ENCODE peak calls at places on chromosomes 4 and X, in six cellular contexts. M, E, S, X, O and H are unnamed samples.

GRCh38 chr4:188262464-188262863 is 123.2 kb downstream of the TRIML1 start:
- DNase-seq in E (peak; percentile 86), M (no peak), S (no peak), X (peak; percentile 62), O (peak; percentile 32), H (no peak)

GRCh38 chr4:28369504-28369903 is 1508.9 kb downstream of the STIM2 start:
- DNase-seq in M (no peak), X (no peak), S (no peak), O (no peak), E (peak; percentile 71), H (no peak)

GRCh38 chrX:37926700-37927099 is 79.3 kb upstream of the DYNLT3 start:
- DNase-seq in E (peak; percentile 41), X (no peak), M (no peak), O (peak; percentile 40), S (no peak), H (peak; percentile 32)

GRCh38 chr4:74100531-74100930 is 1.5 kb upstream of the CXCL2 start:
- DNase-seq in E (no peak), M (no peak), X (no peak), S (no peak), O (no peak), H (no peak)

GRCh38 chr4:99201687-99202086 is 17.4 kb downstream of the ADH6 start:
- DNase-seq in O (no peak), X (no peak), M (no peak), S (no peak), E (peak; percentile 55), H (no peak)

GRCh38 chr4:86963697-86964096 is 28.9 kb downstream of the AFF1 start:
- DNase-seq in X (peak; percentile 66), E (peak; percentile 59), O (peak; percentile 38), S (no peak), M (no peak), H (no peak)

GRCh38 chr4:18100657-18101056 is 79.1 kb upstream of the LCORL start:
- DNase-seq in O (no peak), S (no peak), E (no peak), X (no peak), M (no peak), H (no peak)

GRCh38 chr4:181235361-181235760 is 1007.8 kb upstream of the TENM3 start:
- DNase-seq in M (no peak), X (no peak), E (no peak), S (no peak), O (no peak), H (no peak)

GRCh38 chr4:75696551-75696950 is 23.3 kb upstream of the G3BP2 start:
- DNase-seq in O (no peak), E (no peak), X (no peak), M (no peak), S (no peak), H (no peak)

GRCh38 chr4:101981756-101982155 is 191.2 kb downstream of the BANK1 start:
- DNase-seq in S (no peak), M (no peak), O (no peak), E (no peak), X (peak; percentile 91), H (peak; percentile 62)

GRCh38 chrX:134144231-134144630 is 92.8 kb upstream of the CCDC160 start:
- DNase-seq in O (peak; percentile 23), M (no peak), S (no peak), X (no peak), E (peak; percentile 1), H (peak; percentile 18)

GRCh38 chr4:37584530-37585060 is 101.6 kb downstream of the RELL1 start:
- DNase-seq in E (no peak), S (no peak), O (no peak), X (no peak), M (no peak), H (no peak)

GRCh38 chr4:174284181-174284886 is 623 bp downstream of the CEP44 start:
- DNase-seq in O (peak; percentile 91), E (peak; percentile 71), X (peak; percentile 7), S (no peak), M (no peak), H (peak; percentile 72)

GRCh38 chrX:45801554-45801953 is 600.9 kb upstream of the DIPK2B start:
- DNase-seq in M (no peak), O (peak; percentile 46), E (peak; percentile 34), X (no peak), S (no peak), H (no peak)

GRCh38 chr4:105966046-105966445 is 70.8 kb downstream of the NPNT start:
- DNase-seq in X (no peak), E (peak; percentile 52), S (no peak), O (peak; percentile 74), M (no peak), H (no peak)

GRCh38 chr4:1291091-1291490 is 1.4 kb downstream of the MAEA start:
- DNase-seq in M (no peak), S (no peak), X (no peak), E (no peak), O (no peak), H (no peak)

GRCh38 chrX:15299945-15300851 is 15.2 kb downstream of the ASB11 start:
- DNase-seq in X (no peak), E (peak; percentile 30), S (peak; percentile 0), O (peak; percentile 12), M (no peak), H (peak; percentile 5)

GRCh38 chr4:168218663-168219062 is 99.9 kb downstream of the DDX60 start:
- DNase-seq in O (peak; percentile 41), E (peak; percentile 89), M (no peak), X (peak; percentile 14), S (no peak), H (no peak)

GRCh38 chr4:141248029-141248428 is 27.3 kb downstream of the ZNF330 start:
- DNase-seq in M (no peak), S (no peak), X (no peak), O (peak; percentile 70), E (peak; percentile 71), H (no peak)

GRCh38 chrX:149720021-149720689 is 8.3 kb downstream of the MAGEA11 start:
- DNase-seq in X (no peak), O (no peak), E (no peak), M (no peak), S (no peak), H (peak; percentile 94)

GRCh38 chr4:122480023-122480422 is 23.5 kb upstream of the IL2 start:
- DNase-seq in O (peak; percentile 63), S (no peak), M (no peak), E (peak; percentile 44), X (no peak), H (peak; percentile 62)

GRCh38 chr4:3766207-3766790 is at the start of gene ADRA2C:
- DNase-seq in M (no peak), O (peak; percentile 5), X (no peak), S (peak; percentile 24), E (no peak), H (no peak)

GRCh38 chr4:169810325-169811323 is 52.9 kb upstream of the HPF1 start:
- DNase-seq in M (no peak), X (peak; percentile 35), E (peak; percentile 81), S (peak; percentile 63), O (peak; percentile 76), H (peak; percentile 81)

GRCh38 chrX:48509619-48510018 is 827 bp downstream of the PORCN start:
- DNase-seq in E (no peak), M (no peak), S (no peak), O (no peak), X (no peak), H (no peak)

GRCh38 chr4:150974251-150974640 is 40.8 kb downstream of the LRBA start:
- DNase-seq in O (no peak), E (no peak), M (no peak), X (no peak), S (no peak), H (no peak)
- H3K4me2 ChIP-seq in O (no peak overlapping the region), E (no peak overlapping the region), M (no peak overlapping the region), X (no peak overlapping the region), S (no peak overlapping the region), H (no peak overlapping the region)

DNA sequence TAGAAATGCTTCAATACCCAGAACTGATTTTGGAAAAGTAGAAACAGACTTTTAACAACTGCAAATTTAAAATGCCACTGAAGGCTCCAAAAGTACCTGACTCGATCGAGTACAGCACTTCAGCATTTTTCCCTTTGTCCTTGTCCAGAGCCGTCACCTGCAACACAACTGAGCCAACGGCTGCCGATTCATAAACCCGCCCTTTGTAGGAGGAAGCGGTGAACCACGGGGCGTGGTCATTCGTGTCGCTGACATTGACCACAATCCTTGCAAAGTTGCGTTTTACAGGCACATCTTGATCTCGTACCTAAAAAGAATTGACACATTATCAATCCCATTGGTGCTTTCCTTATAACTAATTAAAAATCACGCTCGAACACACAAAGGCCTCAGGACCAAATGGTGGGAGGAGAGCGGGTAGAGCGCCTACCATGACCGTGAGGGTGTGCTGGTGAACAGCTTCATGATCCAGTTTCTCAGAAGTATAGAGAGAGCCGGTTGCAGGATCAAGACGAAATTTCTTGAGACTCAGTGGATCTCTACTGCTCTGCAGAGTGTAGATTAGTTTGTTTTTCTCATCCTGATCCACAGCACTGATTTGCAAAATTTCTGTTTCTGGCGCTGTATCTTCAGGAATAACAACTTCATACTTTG is 72.8 kb upstream of the MTNR1A start:
- DNase-seq in M (no peak), S (no peak), E (no peak), X (no peak), O (no peak), H (no peak)
- H3K36me3 ChIP-seq in M (peaks cover 7% of the 10 kb centered on the region), S (peaks cover 90% of the 10 kb centered on the region), E (peaks cover 52% of the 10 kb centered on the region), X (peaks cover 30% of the 10 kb centered on the region), O (peaks cover 85% of the 10 kb centered on the region), H (peaks cover 2% of the 10 kb centered on the region)

GRCh38 chr4:94827481-94828110 is 69.8 kb downstream of the BMPR1B start:
- DNase-seq in M (no peak), S (no peak), X (peak; percentile 10), E (peak; percentile 92), O (peak; percentile 62), H (peak; percentile 94)
- H4K8ac ChIP-seq in M (no peak overlapping the region), S (no peak overlapping the region), X (no peak overlapping the region), E (no peak overlapping the region), O (no peak overlapping the region), H (no peak overlapping the region)

GRCh38 chr4:154390324-154390723 is 101.3 kb downstream of the DCHS2 start:
- DNase-seq in M (no peak), O (no peak), E (no peak), S (no peak), X (no peak), H (no peak)
- H3K4me2 ChIP-seq in M (no peak overlapping the region), O (no peak overlapping the region), E (no peak overlapping the region), S (no peak overlapping the region), X (no peak overlapping the region), H (no peak overlapping the region)

GRCh38 chr4:118749347-118749988 is 64.3 kb downstream of the METTL14 start:
- DNase-seq in X (no peak), M (no peak), S (no peak), E (no peak), O (no peak), H (no peak)
- H3K36me3 ChIP-seq in X (peaks cover 20% of the 10 kb centered on the region), M (peaks cover 4% of the 10 kb centered on the region), S (peaks cover 10% of the 10 kb centered on the region), E (peaks cover 42% of the 10 kb centered on the region), O (peaks cover 84% of the 10 kb centered on the region), H (peaks cover 1% of the 10 kb centered on the region)

DNA sequence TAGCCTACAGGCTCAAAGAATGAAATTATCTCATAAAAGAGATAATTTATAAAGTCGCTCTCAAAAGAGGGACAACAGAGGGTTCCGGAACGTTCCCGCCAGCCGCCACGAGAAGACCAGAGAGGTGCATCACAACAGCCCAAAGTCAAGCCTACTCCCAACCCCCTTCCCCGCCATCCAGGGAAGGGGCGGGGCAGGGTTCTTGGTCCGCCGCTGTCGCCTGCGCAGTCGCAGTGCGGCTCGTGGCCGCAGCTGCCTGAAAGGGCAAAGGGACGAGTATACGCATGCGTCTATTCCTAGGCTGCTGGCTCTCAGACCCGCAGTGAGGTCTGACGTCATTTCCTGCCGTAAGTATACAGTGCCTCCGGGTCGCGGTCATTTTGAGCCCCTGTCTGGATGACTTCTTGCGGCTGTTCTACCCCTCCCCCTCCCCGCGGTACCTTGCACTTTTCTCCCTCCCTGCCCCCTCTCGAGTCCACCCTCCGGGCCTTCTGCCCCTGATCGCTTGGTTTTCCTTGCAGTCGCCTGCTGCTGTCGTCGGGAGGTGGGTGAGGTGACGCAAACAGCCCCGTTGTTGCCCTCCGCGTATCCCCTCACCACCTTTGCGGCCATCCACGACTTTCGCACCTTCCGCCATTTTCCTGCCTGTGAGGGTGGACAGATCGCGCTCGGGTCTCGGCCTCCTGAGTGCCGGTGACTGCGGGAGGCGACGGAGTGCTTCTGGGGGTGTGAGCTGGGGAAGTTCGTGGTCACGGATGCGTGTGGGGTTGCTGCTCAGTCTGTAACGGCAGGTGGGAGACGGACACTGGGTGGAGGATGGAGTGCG is at the start of gene OCIAD1:
- DNase-seq in S (peak; percentile 97), M (peak; percentile 99), X (peak; percentile 99), E (peak; percentile 100), O (peak; percentile 99), H (peak; percentile 100)
- H4K8ac ChIP-seq in S (peak within 1 kb of the TSS; percentile 87), M (peak within 1 kb of the TSS; percentile 100), X (peak within 1 kb of the TSS; percentile 100), E (peak within 1 kb of the TSS; percentile 96), O (peak within 1 kb of the TSS; percentile 99), H (peak within 1 kb of the TSS; percentile 58)